ENCODE peak calls at places on chromosomes 2 and 18, in six cellular contexts. One of them, this sample, is unnamed.

GRCh38 chr2:43331428-43331827 is 105.0 kb upstream of the ZFP36L2 start:
- DNase-seq in breast epithelium: no peak
- DNase-seq in upper lobe of right lung: no peak
- DNase-seq in fibroblast of pulmonary artery: peak
- DNase-seq in fibroblast of lung: no peak
- DNase-seq in CD8-positive, alpha-beta T cell: no peak
- DNase-seq in this sample: no peak

GRCh38 chr2:147506889-147507288 is 337.9 kb upstream of the ACVR2A start:
- DNase-seq in CD8-positive, alpha-beta T cell: no peak
- DNase-seq in breast epithelium: no peak
- DNase-seq in upper lobe of right lung: no peak
- DNase-seq in fibroblast of pulmonary artery: no peak
- DNase-seq in fibroblast of lung: no peak
- DNase-seq in this sample: no peak

GRCh38 chr2:159856760-159857159 is 58.8 kb upstream of the CD302 start:
- DNase-seq in fibroblast of pulmonary artery: no peak
- DNase-seq in fibroblast of lung: no peak
- DNase-seq in CD8-positive, alpha-beta T cell: no peak
- DNase-seq in breast epithelium: no peak
- DNase-seq in upper lobe of right lung: no peak
- DNase-seq in this sample: no peak

GRCh38 chr2:31987454-31987853 is 23.4 kb downstream of the MEMO1 start:
- DNase-seq in CD8-positive, alpha-beta T cell: no peak
- DNase-seq in fibroblast of lung: peak
- DNase-seq in breast epithelium: no peak
- DNase-seq in upper lobe of right lung: no peak
- DNase-seq in fibroblast of pulmonary artery: peak
- DNase-seq in this sample: peak

GRCh38 chr2:109028280-109028679 is 39.3 kb upstream of the EDAR start:
- DNase-seq in fibroblast of lung: no peak
- DNase-seq in CD8-positive, alpha-beta T cell: no peak
- DNase-seq in upper lobe of right lung: no peak
- DNase-seq in fibroblast of pulmonary artery: no peak
- DNase-seq in breast epithelium: no peak
- DNase-seq in this sample: no peak

GRCh38 chr2:226644342-226644957 is 155.2 kb downstream of the IRS1 start:
- DNase-seq in CD8-positive, alpha-beta T cell: no peak
- DNase-seq in fibroblast of pulmonary artery: peak
- DNase-seq in breast epithelium: no peak
- DNase-seq in upper lobe of right lung: no peak
- DNase-seq in fibroblast of lung: peak
- DNase-seq in this sample: peak

GRCh38 chr2:63257473-63257872 is 206.8 kb downstream of the OTX1 start:
- DNase-seq in fibroblast of lung: no peak
- DNase-seq in upper lobe of right lung: no peak
- DNase-seq in CD8-positive, alpha-beta T cell: no peak
- DNase-seq in breast epithelium: no peak
- DNase-seq in fibroblast of pulmonary artery: no peak
- DNase-seq in this sample: no peak

GRCh38 chr18:52694804-52695203 is 354.8 kb downstream of the DCC start:
- DNase-seq in fibroblast of lung: peak
- DNase-seq in CD8-positive, alpha-beta T cell: no peak
- DNase-seq in upper lobe of right lung: no peak
- DNase-seq in fibroblast of pulmonary artery: peak
- DNase-seq in breast epithelium: no peak
- DNase-seq in this sample: peak

GRCh38 chr2:85133751-85134254 is 611 bp downstream of the TCF7L1 start:
- DNase-seq in upper lobe of right lung: peak
- DNase-seq in fibroblast of pulmonary artery: peak
- DNase-seq in fibroblast of lung: peak
- DNase-seq in breast epithelium: peak
- DNase-seq in CD8-positive, alpha-beta T cell: no peak
- DNase-seq in this sample: peak
- H3K4me3 ChIP-seq in upper lobe of right lung: peak
- H3K4me3 ChIP-seq in fibroblast of pulmonary artery: peak
- H3K4me3 ChIP-seq in fibroblast of lung: peak
- H3K4me3 ChIP-seq in breast epithelium: peak
- H3K4me3 ChIP-seq in CD8-positive, alpha-beta T cell: peak
- H3K4me3 ChIP-seq in this sample: peak

GRCh38 chr2:169397697-169398096 is 35.4 kb upstream of the LRP2 start:
- DNase-seq in breast epithelium: no peak
- DNase-seq in upper lobe of right lung: no peak
- DNase-seq in CD8-positive, alpha-beta T cell: no peak
- DNase-seq in fibroblast of pulmonary artery: peak
- DNase-seq in fibroblast of lung: no peak
- DNase-seq in this sample: no peak
- TF ChIP-seq CTCF in breast epithelium: no peak
- TF ChIP-seq CTCF in upper lobe of right lung: peak
- TF ChIP-seq CTCF in CD8-positive, alpha-beta T cell: no peak
- TF ChIP-seq CTCF in fibroblast of pulmonary artery: peak
- TF ChIP-seq CTCF in fibroblast of lung: no peak
- TF ChIP-seq CTCF in this sample: no peak

GRCh38 chr2:172461591-172462392 is 34.4 kb downstream of the ITGA6 start:
- DNase-seq in upper lobe of right lung: peak
- DNase-seq in fibroblast of lung: no peak
- DNase-seq in fibroblast of pulmonary artery: peak
- DNase-seq in breast epithelium: peak
- DNase-seq in CD8-positive, alpha-beta T cell: peak
- DNase-seq in this sample: peak

GRCh38 chr2:172464340-172465129 is 37.1 kb downstream of the ITGA6 start:
- DNase-seq in fibroblast of lung: no peak
- DNase-seq in breast epithelium: no peak
- DNase-seq in upper lobe of right lung: no peak
- DNase-seq in fibroblast of pulmonary artery: no peak
- DNase-seq in CD8-positive, alpha-beta T cell: no peak
- DNase-seq in this sample: no peak

GRCh38 chr2:172467382-172467781 is 40.0 kb downstream of the ITGA6 start:
- DNase-seq in fibroblast of lung: no peak
- DNase-seq in upper lobe of right lung: no peak
- DNase-seq in CD8-positive, alpha-beta T cell: no peak
- DNase-seq in fibroblast of pulmonary artery: peak
- DNase-seq in breast epithelium: no peak
- DNase-seq in this sample: no peak

GRCh38 chr2:172462393-172463381 is 35.3 kb downstream of the ITGA6 start:
- DNase-seq in breast epithelium: no peak
- DNase-seq in fibroblast of lung: no peak
- DNase-seq in CD8-positive, alpha-beta T cell: no peak
- DNase-seq in upper lobe of right lung: no peak
- DNase-seq in fibroblast of pulmonary artery: no peak
- DNase-seq in this sample: no peak

GRCh38 chr2:172465417-172466334 is 38.3 kb downstream of the ITGA6 start:
- DNase-seq in fibroblast of lung: peak
- DNase-seq in fibroblast of pulmonary artery: peak
- DNase-seq in upper lobe of right lung: no peak
- DNase-seq in CD8-positive, alpha-beta T cell: peak
- DNase-seq in breast epithelium: peak
- DNase-seq in this sample: peak
- H3K4me3 ChIP-seq in fibroblast of lung: peak
- H3K4me3 ChIP-seq in fibroblast of pulmonary artery: peak
- H3K4me3 ChIP-seq in upper lobe of right lung: peak
- H3K4me3 ChIP-seq in CD8-positive, alpha-beta T cell: no peak
- H3K4me3 ChIP-seq in breast epithelium: no peak
- H3K4me3 ChIP-seq in this sample: peak

GRCh38 chr2:177347570-177347969 is 45.0 kb upstream of the AGPS start:
- DNase-seq in CD8-positive, alpha-beta T cell: no peak
- DNase-seq in fibroblast of lung: no peak
- DNase-seq in upper lobe of right lung: no peak
- DNase-seq in fibroblast of pulmonary artery: no peak
- DNase-seq in breast epithelium: no peak
- DNase-seq in this sample: no peak

GRCh38 chr2:177342736-177343135 is 49.8 kb upstream of the AGPS start:
- DNase-seq in fibroblast of lung: no peak
- DNase-seq in upper lobe of right lung: no peak
- DNase-seq in fibroblast of pulmonary artery: no peak
- DNase-seq in breast epithelium: no peak
- DNase-seq in CD8-positive, alpha-beta T cell: no peak
- DNase-seq in this sample: no peak

GRCh38 chr2:177346192-177346591 is 46.4 kb upstream of the AGPS start:
- DNase-seq in CD8-positive, alpha-beta T cell: no peak
- DNase-seq in breast epithelium: no peak
- DNase-seq in fibroblast of pulmonary artery: no peak
- DNase-seq in upper lobe of right lung: no peak
- DNase-seq in fibroblast of lung: no peak
- DNase-seq in this sample: no peak

GRCh38 chr2:177343773-177344172 is 48.8 kb upstream of the AGPS start:
- DNase-seq in upper lobe of right lung: no peak
- DNase-seq in fibroblast of lung: no peak
- DNase-seq in CD8-positive, alpha-beta T cell: no peak
- DNase-seq in fibroblast of pulmonary artery: no peak
- DNase-seq in breast epithelium: no peak
- DNase-seq in this sample: no peak

DNA sequence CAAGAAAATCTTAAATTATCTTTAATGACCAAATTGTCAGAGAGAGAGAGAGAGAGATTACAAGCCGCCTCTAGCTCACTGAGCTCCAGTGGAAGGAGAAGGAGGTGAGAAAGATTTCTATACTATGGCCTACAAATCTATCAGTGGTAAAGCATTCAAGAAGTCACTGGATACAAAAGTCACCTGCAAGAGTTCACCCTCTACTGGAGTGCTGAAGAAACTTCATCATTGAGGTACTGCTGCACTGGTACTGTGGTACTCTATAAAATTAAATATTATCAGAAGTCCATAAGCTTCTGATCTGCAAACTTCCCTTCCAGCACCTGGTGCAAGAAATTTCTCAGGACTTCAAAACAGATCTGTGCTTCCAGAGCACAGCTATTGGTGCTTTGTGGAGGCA is 48.3 kb upstream of the AGPS start:
- DNase-seq in breast epithelium: no peak
- DNase-seq in fibroblast of lung: no peak
- DNase-seq in fibroblast of pulmonary artery: no peak
- DNase-seq in CD8-positive, alpha-beta T cell: no peak
- DNase-seq in upper lobe of right lung: no peak
- DNase-seq in this sample: no peak
- TF ChIP-seq CTCF in breast epithelium: no peak
- TF ChIP-seq CTCF in fibroblast of lung: no peak
- TF ChIP-seq CTCF in fibroblast of pulmonary artery: no peak
- TF ChIP-seq CTCF in CD8-positive, alpha-beta T cell: no peak
- TF ChIP-seq CTCF in upper lobe of right lung: no peak
- TF ChIP-seq CTCF in this sample: no peak